ENCODE peak calls at places on chromosomes 2 and 18, in nine cellular contexts. L, X, E, O, D, G, H, B and S are unnamed samples.

GRCh38 chr2:239817011-239817490 is 208.1 kb downstream of the NDUFA10 start:
- DNase-seq in L (no peak), X (no peak), E (no peak), O (no peak), D (no peak), G (no peak), H (no peak), B (no peak), S (no peak)

GRCh38 chr18:68985172-68985820 is 187.4 kb downstream of the CCDC102B start:
- DNase-seq in L (no peak), X (no peak), E (no peak), O (no peak), D (no peak), G (no peak), H (no peak), B (no peak), S (no peak)

GRCh38 chr2:127615511-127616166 is 30.3 kb upstream of the GPR17 start:
- DNase-seq in L (no peak), X (peak), E (no peak), O (no peak), D (no peak), G (peak), H (no peak), B (no peak), S (no peak)

GRCh38 chr2:161165811-161166210 is 5.6 kb downstream of the TANK start:
- DNase-seq in L (no peak), X (no peak), E (no peak), O (no peak), D (peak), G (peak), H (peak), B (no peak), S (no peak)

GRCh38 chr2:96700086-96700485 is 39.8 kb downstream of the LMAN2L start:
- DNase-seq in L (no peak), X (no peak), E (no peak), O (no peak), D (no peak), G (no peak), H (no peak), B (no peak), S (no peak)

GRCh38 chr2:47065771-47066380 is 89.2 kb downstream of the STPG4 start:
- DNase-seq in L (no peak), X (no peak), E (peak), O (no peak), D (no peak), G (peak), H (no peak), B (no peak), S (peak)

GRCh38 chr2:3638456-3638810 is 19.6 kb upstream of the ALLC start:
- DNase-seq in L (no peak), X (no peak), E (no peak), O (no peak), D (no peak), G (no peak), H (no peak), B (no peak), S (no peak)

GRCh38 chr2:75476778-75477177 is 84.0 kb downstream of the EVA1A start:
- DNase-seq in L (no peak), X (no peak), E (peak), O (no peak), D (no peak), G (peak), H (no peak), B (no peak), S (peak)

GRCh38 chr2:110991951-110992350 is 128.8 kb upstream of the BCL2L11 start:
- DNase-seq in L (no peak), X (no peak), E (no peak), O (no peak), D (no peak), G (no peak), H (no peak), B (no peak), S (no peak)

GRCh38 chr2:126792186-126792585 is 106.5 kb upstream of the TEX51 start:
- DNase-seq in L (no peak), X (peak), E (no peak), O (no peak), D (no peak), G (no peak), H (no peak), B (no peak), S (no peak)

GRCh38 chr2:233384811-233385488 is 30.7 kb downstream of the DGKD start:
- DNase-seq in L (no peak), X (no peak), E (no peak), O (no peak), D (no peak), G (no peak), H (no peak), B (no peak), S (no peak)

GRCh38 chr2:239156516-239157265 is 244.1 kb downstream of the HDAC4 start:
- DNase-seq in L (no peak), X (no peak), E (no peak), O (no peak), D (no peak), G (no peak), H (no peak), B (no peak), S (no peak)

GRCh38 chr2:100817388-100817985 is 2.5 kb upstream of the NPAS2 start:
- DNase-seq in L (no peak), X (no peak), E (no peak), O (no peak), D (no peak), G (no peak), H (no peak), B (no peak), S (no peak)

GRCh38 chr18:58937913-58938312 is 73.2 kb downstream of the ZNF532 start:
- DNase-seq in L (no peak), X (no peak), E (peak), O (no peak), D (no peak), G (peak), H (no peak), B (no peak), S (no peak)

GRCh38 chr18:7116001-7116831 is 1.4 kb downstream of the LAMA1 start:
- DNase-seq in L (no peak), X (peak), E (peak), O (no peak), D (no peak), G (peak), H (no peak), B (peak), S (peak)

GRCh38 chr2:171893196-171893823 is 734 bp downstream of the SLC25A12 start:
- DNase-seq in L (no peak), X (no peak), E (peak), O (no peak), D (no peak), G (peak), H (peak), B (peak), S (peak)

GRCh38 chr2:98903064-98903355 is 33.0 kb downstream of the CRACDL start:
- DNase-seq in L (no peak), X (no peak), E (no peak), O (peak), D (no peak), G (no peak), H (no peak), B (no peak), S (no peak)

GRCh38 chr2:233600361-233600760 is 17.1 kb upstream of the UGT1A8 start:
- DNase-seq in L (no peak), X (no peak), E (no peak), O (no peak), D (no peak), G (no peak), H (no peak), B (no peak), S (peak)

GRCh38 chr18:27428716-27429475 is 243.8 kb upstream of the CHST9 start:
- DNase-seq in L (no peak), X (no peak), E (no peak), O (no peak), D (no peak), G (no peak), H (no peak), B (no peak), S (no peak)

GRCh38 chr2:22829806-22830205 is 555.2 kb upstream of the KLHL29 start:
- DNase-seq in L (no peak), X (no peak), E (no peak), O (no peak), D (no peak), G (no peak), H (no peak), B (no peak), S (no peak)

GRCh38 chr2:28956415-28956826 is 24.7 kb upstream of the TOGARAM2 start:
- DNase-seq in L (peak), X (peak), E (peak), O (peak), D (no peak), G (peak), H (no peak), B (no peak), S (peak)

GRCh38 chr2:33197198-33197938 is 250.6 kb downstream of the LTBP1 start:
- DNase-seq in L (no peak), X (no peak), E (no peak), O (no peak), D (no peak), G (no peak), H (no peak), B (no peak), S (no peak)

GRCh38 chr2:203394519-203395227 is 66.5 kb downstream of the ABI2 start:
- DNase-seq in L (no peak), X (no peak), E (no peak), O (no peak), D (no peak), G (no peak), H (no peak), B (no peak), S (no peak)

GRCh38 chr18:24763765-24764548 is 303.5 kb downstream of the HRH4 start:
- DNase-seq in L (no peak), X (no peak), E (no peak), O (no peak), D (no peak), G (peak), H (no peak), B (no peak), S (peak)

GRCh38 chr18:65906621-65907034 is 155.8 kb downstream of the CDH7 start:
- DNase-seq in L (no peak), X (no peak), E (no peak), O (no peak), D (no peak), G (no peak), H (no peak), B (peak), S (no peak)

GRCh38 chr2:237873961-237874551 is 14.6 kb downstream of the RAMP1 start:
- DNase-seq in L (no peak), X (no peak), E (no peak), O (no peak), D (no peak), G (no peak), H (no peak), B (no peak), S (no peak)

GRCh38 chr2:102114851-102115497 is 27.6 kb upstream of the IL1R1 start:
- DNase-seq in L (no peak), X (no peak), E (no peak), O (no peak), D (no peak), G (no peak), H (no peak), B (no peak), S (peak)

GRCh38 chr2:8575011-8575750 is 106.7 kb upstream of the ID2 start:
- DNase-seq in L (peak), X (peak), E (peak), O (peak), D (peak), G (no peak), H (peak), B (no peak), S (peak)

GRCh38 chr2:143577489-143577888 is 448.3 kb downstream of the ARHGAP15 start:
- DNase-seq in L (no peak), X (no peak), E (no peak), O (no peak), D (no peak), G (no peak), H (no peak), B (no peak), S (no peak)

GRCh38 chr2:109529532-109530449 is 84.0 kb downstream of the SEPTIN10 start:
- DNase-seq in L (no peak), X (peak), E (no peak), O (no peak), D (no peak), G (peak), H (no peak), B (no peak), S (peak)

GRCh38 chr2:54891901-54892300 is 158.3 kb downstream of the RTN4 start:
- DNase-seq in L (no peak), X (no peak), E (no peak), O (no peak), D (no peak), G (peak), H (no peak), B (no peak), S (peak)

GRCh38 chr18:50286391-50287027 is 983 bp downstream of the CXXC1 start:
- DNase-seq in L (no peak), X (peak), E (no peak), O (peak), D (no peak), G (peak), H (no peak), B (no peak), S (peak)

GRCh38 chr2:54455584-54456525 is at the start of gene SPTBN1:
- DNase-seq in L (peak), X (peak), E (peak), O (peak), D (no peak), G (peak), H (peak), B (peak), S (peak)